ENCODE peak calls at places on chromosomes 4 and X, in nine cellular contexts. V, T, A, Q, S, B, O, J and Z are unnamed samples.

GRCh38 chr4:140049924-140050681 is 103.9 kb downstream of the MAML3 start:
- DNase-seq in A (no peak), Q (no peak), O (no peak), T (no peak), B (peak; percentile 41), J (peak; percentile 35), S (no peak), V (no peak), Z (no peak)

GRCh38 chrX:129980043-129980442 is 2.4 kb upstream of the BCORL1 start:
- DNase-seq in J (peak; percentile 51), A (no peak), O (no peak), V (peak; percentile 62), S (no peak), B (peak; percentile 15), Q (no peak), T (no peak), Z (no peak)

GRCh38 chr4:71211748-71212147 is 127.1 kb upstream of the SLC4A4 start:
- DNase-seq in T (no peak), S (no peak), Q (no peak), A (no peak), V (no peak), B (no peak), J (no peak), O (no peak), Z (no peak)

GRCh38 chr4:87258677-87259076 is 38.3 kb upstream of the KLHL8 start:
- DNase-seq in J (no peak), T (no peak), V (no peak), O (no peak), A (no peak), Q (no peak), S (no peak), B (no peak), Z (no peak)

GRCh38 chrX:107565916-107566602 is 62.3 kb upstream of the PRPS1 start:
- DNase-seq in T (no peak), Q (no peak), O (no peak), S (no peak), B (peak; percentile 66), J (peak; percentile 25), V (no peak), A (no peak), Z (no peak)

GRCh38 chrX:2145672-2146412 is 354.9 kb downstream of the DHRSX start:
- DNase-seq in T (no peak), S (no peak), O (no peak), J (no peak), V (no peak), A (no peak), Q (no peak), B (no peak), Z (no peak)

GRCh38 chr4:127993150-127993549 is 27.9 kb downstream of the ABHD18 start:
- DNase-seq in O (no peak), J (no peak), V (no peak), T (no peak), B (no peak), A (no peak), Q (no peak), S (no peak), Z (no peak)

GRCh38 chrX:24542756-24543155 is 77.7 kb downstream of the PDK3 start:
- DNase-seq in A (no peak), Q (no peak), V (no peak), T (no peak), J (no peak), B (no peak), S (no peak), O (no peak), Z (no peak)

GRCh38 chr4:184978211-184978610 is 40.1 kb upstream of the HELT start:
- DNase-seq in T (no peak), J (no peak), O (no peak), S (no peak), V (peak; percentile 80), B (no peak), A (no peak), Q (no peak), Z (no peak)

GRCh38 chr4:40856836-40857362 is 107.1 kb downstream of the NSUN7 start:
- DNase-seq in O (no peak), B (no peak), T (peak; percentile 29), A (peak; percentile 26), Q (peak; percentile 46), S (peak; percentile 28), V (peak; percentile 92), J (peak; percentile 87), Z (peak; percentile 31)

GRCh38 chrX:10833299-10834169 is 213.1 kb upstream of the MID1 start:
- DNase-seq in Q (peak; percentile 0), S (no peak), B (no peak), J (peak; percentile 32), V (peak; percentile 59), A (no peak), T (no peak), O (no peak), Z (no peak)

GRCh38 chr4:122632396-122633143 is 11.7 kb upstream of the IL21 start:
- DNase-seq in O (peak; percentile 29), V (no peak), J (no peak), T (no peak), A (no peak), Q (no peak), B (no peak), S (no peak), Z (no peak)

GRCh38 chrX:69307736-69308135 is 142.5 kb upstream of the PJA1 start:
- DNase-seq in Q (no peak), A (no peak), B (no peak), T (no peak), J (peak; percentile 42), S (no peak), V (no peak), O (no peak), Z (no peak)

GRCh38 chrX:45992402-45993123 is 552.7 kb downstream of the ZNF674 start:
- DNase-seq in O (no peak), Q (no peak), V (no peak), A (no peak), J (no peak), B (peak; percentile 37), S (no peak), T (no peak), Z (no peak)

GRCh38 chr4:84913176-84913575 is 53.3 kb downstream of the WDFY3 start:
- DNase-seq in Q (no peak), V (no peak), J (no peak), S (no peak), T (no peak), A (no peak), O (no peak), B (no peak), Z (no peak)

GRCh38 chr4:150080335-150080734 is 2.1 kb downstream of the DCLK2 start:
- DNase-seq in T (no peak), V (no peak), B (peak; percentile 31), S (no peak), Q (no peak), A (no peak), J (no peak), O (no peak), Z (no peak)

GRCh38 chr4:865121-865465 is 39.2 kb upstream of the CPLX1 start:
- DNase-seq in O (no peak), J (no peak), T (no peak), B (no peak), V (no peak), Q (no peak), A (no peak), S (no peak), Z (no peak)

GRCh38 chrX:81411517-81411916 is 209.6 kb downstream of the SH3BGRL start:
- DNase-seq in J (no peak), V (no peak), Q (no peak), T (no peak), B (no peak), O (no peak), S (no peak), A (no peak), Z (no peak)

GRCh38 chr4:122842984-122843531 is 16.4 kb downstream of the FGF2 start:
- DNase-seq in V (peak; percentile 50), Q (no peak), B (no peak), A (no peak), J (no peak), O (no peak), T (no peak), S (no peak), Z (no peak)